ENCODE peak calls at places on chromosomes 13 and 19, in seven cellular contexts. D, J, M, O, E, X and Z are unnamed samples.

GRCh38 chr13:27168870-27169525 is 2.6 kb downstream of the USP12 start:
- DNase-seq in D (no peak), J (no peak), M (no peak), O (no peak), E (peak; percentile 19), X (peak; percentile 14), Z (no peak)

GRCh38 chr13:34155931-34156607 is 338.1 kb downstream of the RFC3 start:
- DNase-seq in D (peak; percentile 48), J (peak; percentile 16), M (peak; percentile 71), O (no peak), E (peak; percentile 14), X (peak; percentile 27), Z (peak; percentile 49)

GRCh38 chr19:54162884-54163283 is 3.4 kb upstream of the LENG1 start:
- DNase-seq in D (no peak), J (no peak), M (no peak), O (no peak), E (no peak), X (no peak), Z (no peak)

GRCh38 chr13:26482451-26483197 is 74.9 kb upstream of the WASF3 start:
- DNase-seq in D (peak; percentile 89), J (peak; percentile 23), M (peak; percentile 76), O (peak; percentile 14), E (peak; percentile 76), X (peak; percentile 86), Z (peak; percentile 93)

GRCh38 chr13:75841905-75842304 is 205.8 kb downstream of the LMO7 start:
- DNase-seq in D (no peak), J (no peak), M (no peak), O (no peak), E (no peak), X (no peak), Z (no peak)

GRCh38 chr13:22773475-22773874 is 407.3 kb upstream of the SGCG start:
- DNase-seq in D (no peak), J (no peak), M (no peak), O (no peak), E (no peak), X (no peak), Z (no peak)

GRCh38 chr13:97364827-97365226 is 69.1 kb upstream of the RAP2A start:
- DNase-seq in D (no peak), J (no peak), M (no peak), O (no peak), E (no peak), X (no peak), Z (no peak)

GRCh38 chr19:56748443-56748842 is 76.9 kb upstream of the ZNF835 start:
- DNase-seq in D (no peak), J (no peak), M (no peak), O (no peak), E (no peak), X (peak; percentile 8), Z (peak; percentile 19)

GRCh38 chr13:28659611-28659970 is 661 bp downstream of the POMP start:
- DNase-seq in D (no peak), J (no peak), M (peak; percentile 52), O (no peak), E (peak; percentile 46), X (peak; percentile 74), Z (no peak)

GRCh38 chr13:76656056-76656455 is 230.1 kb downstream of the KCTD12 start:
- DNase-seq in D (no peak), J (no peak), M (no peak), O (no peak), E (no peak), X (no peak), Z (no peak)

GRCh38 chr13:83019986-83020385 is 862.3 kb downstream of the SLITRK1 start:
- DNase-seq in D (no peak), J (no peak), M (no peak), O (no peak), E (no peak), X (no peak), Z (no peak)

GRCh38 chr19:29666634-29667389 is 1.6 kb downstream of the PLEKHF1 start:
- DNase-seq in D (no peak), J (no peak), M (peak; percentile 88), O (no peak), E (peak; percentile 85), X (peak; percentile 68), Z (peak; percentile 65)

GRCh38 chr13:91817250-91817649 is 418.8 kb downstream of the GPC5 start:
- DNase-seq in D (peak; percentile 36), J (peak; percentile 33), M (peak; percentile 40), O (no peak), E (no peak), X (peak; percentile 6), Z (peak; percentile 68)

GRCh38 chr13:55937180-55937579 is 1203.5 kb upstream of the PRR20A start:
- DNase-seq in D (no peak), J (no peak), M (no peak), O (no peak), E (no peak), X (no peak), Z (no peak)

GRCh38 chr19:37943480-37943879 is 36.5 kb downstream of the SIPA1L3 start:
- DNase-seq in D (no peak), J (no peak), M (no peak), O (no peak), E (no peak), X (no peak), Z (no peak)

GRCh38 chr19:3407556-3408516 is 41.5 kb downstream of the NFIC start:
- DNase-seq in D (no peak), J (no peak), M (peak; percentile 51), O (no peak), E (peak; percentile 65), X (no peak), Z (no peak)

GRCh38 chr19:32459199-32459865 is 53.8 kb downstream of the DPY19L3 start:
- DNase-seq in D (no peak), J (no peak), M (no peak), O (no peak), E (no peak), X (no peak), Z (no peak)

GRCh38 chr13:52703482-52703881 is 36.1 kb downstream of the CNMD start:
- DNase-seq in D (no peak), J (no peak), M (no peak), O (no peak), E (no peak), X (no peak), Z (no peak)

GRCh38 chr13:95195146-95195545 is 106.1 kb downstream of the ABCC4 start:
- DNase-seq in D (no peak), J (no peak), M (no peak), O (no peak), E (no peak), X (no peak), Z (no peak)

GRCh38 chr19:38001158-38001781 is 94.3 kb downstream of the SIPA1L3 start:
- DNase-seq in D (no peak), J (no peak), M (no peak), O (no peak), E (no peak), X (no peak), Z (no peak)

GRCh38 chr19:2261438-2262172 is 5.4 kb upstream of the JSRP1 start:
- DNase-seq in D (no peak), J (no peak), M (no peak), O (no peak), E (no peak), X (peak; percentile 48), Z (peak; percentile 39)

GRCh38 chr13:21395953-21396352 is 63.1 kb downstream of the ZDHHC20 start:
- DNase-seq in D (no peak), J (no peak), M (no peak), O (no peak), E (no peak), X (no peak), Z (no peak)

GRCh38 chr19:35797663-35798062 is 15.0 kb downstream of the PRODH2 start:
- DNase-seq in D (no peak), J (no peak), M (no peak), O (no peak), E (no peak), X (no peak), Z (no peak)

GRCh38 chr19:49570138-49570856 is 10.1 kb downstream of the NOSIP start:
- DNase-seq in D (peak; percentile 61), J (peak; percentile 72), M (peak; percentile 82), O (no peak), E (peak; percentile 86), X (peak; percentile 92), Z (peak; percentile 94)

GRCh38 chr13:20356437-20356836 is 124.3 kb upstream of the GJB6 start:
- DNase-seq in D (no peak), J (no peak), M (no peak), O (no peak), E (no peak), X (no peak), Z (no peak)

GRCh38 chr13:59880468-59880867 is 283.3 kb downstream of the DIAPH3 start:
- DNase-seq in D (no peak), J (no peak), M (no peak), O (no peak), E (no peak), X (peak; percentile 51), Z (no peak)

GRCh38 chr13:107271226-107271625 is 703.3 kb upstream of the ARGLU1 start:
- DNase-seq in D (no peak), J (peak; percentile 61), M (peak; percentile 68), O (no peak), E (no peak), X (peak; percentile 10), Z (no peak)

GRCh38 chr13:29746167-29746677 is 104.2 kb downstream of the UBL3 start:
- DNase-seq in D (no peak), J (no peak), M (no peak), O (no peak), E (no peak), X (no peak), Z (no peak)

GRCh38 chr19:12000152-12000981 is 35.1 kb downstream of the ZNF433 start:
- DNase-seq in D (no peak), J (no peak), M (peak; percentile 42), O (no peak), E (no peak), X (peak; percentile 26), Z (no peak)